ENCODE peak calls at places on chromosomes 4 and X, in seven cellular contexts. R is vagina; A is brain microvascular endothelial cell; E is effector memory CD4-positive, alpha-beta T cell; N is naive thymus-derived CD4-positive, alpha-beta T cell; C is fibroblast of lung; K is GM23338. J is an unnamed sample.

GRCh38 chrX:69503228-69503834 is 795 bp upstream of the NALF2 start:
- DNase-seq in N (no peak), K (peak; percentile 81), E (no peak), R (no peak), C (peak; percentile 12), A (no peak), J (no peak)

GRCh38 chr4:23163649-23164436 is 471.1 kb downstream of the GBA3 start:
- DNase-seq in R (no peak), N (no peak), C (peak; percentile 59), K (peak; percentile 25), A (no peak), E (no peak), J (no peak)

GRCh38 chrX:65589304-65589703 is 54.7 kb upstream of the LAS1L start:
- DNase-seq in N (no peak), A (no peak), C (no peak), E (no peak), K (no peak), R (peak; percentile 49), J (no peak)

GRCh38 chrX:134880866-134881265 is 109.9 kb upstream of the SMIM10 start:
- DNase-seq in E (no peak), K (no peak), N (no peak), C (peak; percentile 30), A (peak; percentile 20), R (no peak), J (no peak)

GRCh38 chr4:81021526-81021944 is 9.0 kb upstream of the BMP3 start:
- DNase-seq in A (no peak), E (no peak), C (no peak), K (no peak), N (no peak), R (no peak), J (no peak)

GRCh38 chr4:172815499-172816175 is 353.0 kb upstream of the GALNT7 start:
- DNase-seq in E (no peak), C (no peak), N (no peak), K (no peak), A (no peak), R (no peak), J (no peak)

GRCh38 chrX:19750028-19750786 is 137.2 kb downstream of the SH3KBP1 start:
- DNase-seq in E (no peak), N (no peak), K (no peak), C (no peak), A (no peak), R (no peak), J (no peak)

GRCh38 chr4:107548211-107548905 is 171.7 kb downstream of the PAPSS1 start:
- DNase-seq in K (peak; percentile 51), C (peak; percentile 23), R (no peak), A (no peak), N (no peak), E (no peak), J (no peak)

GRCh38 chr4:18934197-18934596 is 912.6 kb upstream of the LCORL start:
- DNase-seq in N (no peak), C (peak; percentile 4), K (peak; percentile 31), A (no peak), E (no peak), R (no peak), J (no peak)

GRCh38 chrX:109774706-109775105 is 41.6 kb upstream of the ACSL4 start:
- DNase-seq in N (no peak), A (peak; percentile 71), C (peak; percentile 81), K (peak; percentile 8), E (no peak), R (no peak), J (no peak)

GRCh38 chrX:148649145-148649645 is 148.8 kb downstream of the AFF2 start:
- DNase-seq in E (no peak), R (no peak), N (no peak), K (no peak), A (no peak), C (no peak), J (no peak)

GRCh38 chr4:34309356-34309900 is 1934.9 kb downstream of the ARAP2 start:
- DNase-seq in N (no peak), E (no peak), A (no peak), R (no peak), K (no peak), C (peak; percentile 37), J (no peak)

GRCh38 chr4:139453041-139453370 is 915 bp upstream of the RAB33B start:
- DNase-seq in N (peak; percentile 80), R (no peak), E (peak; percentile 63), K (peak; percentile 83), A (peak; percentile 72), C (no peak), J (no peak)

GRCh38 chr4:158035662-158036195 is 137.1 kb downstream of the GASK1B start:
- DNase-seq in E (no peak), R (no peak), N (no peak), K (no peak), C (no peak), A (no peak), J (no peak)

GRCh38 chrX:39613997-39614679 is 483.6 kb downstream of the BCOR start:
- DNase-seq in A (no peak), N (no peak), E (no peak), R (no peak), C (no peak), K (peak; percentile 76), J (no peak)

GRCh38 chr4:146155152-146155724 is 20.3 kb upstream of the LSM6 start:
- DNase-seq in E (no peak), N (no peak), K (no peak), A (no peak), C (no peak), R (no peak), J (no peak)

GRCh38 chrX:139720136-139720535 is 12.2 kb upstream of the MCF2 start:
- DNase-seq in K (peak; percentile 59), E (no peak), A (peak; percentile 37), N (no peak), R (no peak), C (peak; percentile 7), J (no peak)

DNA sequence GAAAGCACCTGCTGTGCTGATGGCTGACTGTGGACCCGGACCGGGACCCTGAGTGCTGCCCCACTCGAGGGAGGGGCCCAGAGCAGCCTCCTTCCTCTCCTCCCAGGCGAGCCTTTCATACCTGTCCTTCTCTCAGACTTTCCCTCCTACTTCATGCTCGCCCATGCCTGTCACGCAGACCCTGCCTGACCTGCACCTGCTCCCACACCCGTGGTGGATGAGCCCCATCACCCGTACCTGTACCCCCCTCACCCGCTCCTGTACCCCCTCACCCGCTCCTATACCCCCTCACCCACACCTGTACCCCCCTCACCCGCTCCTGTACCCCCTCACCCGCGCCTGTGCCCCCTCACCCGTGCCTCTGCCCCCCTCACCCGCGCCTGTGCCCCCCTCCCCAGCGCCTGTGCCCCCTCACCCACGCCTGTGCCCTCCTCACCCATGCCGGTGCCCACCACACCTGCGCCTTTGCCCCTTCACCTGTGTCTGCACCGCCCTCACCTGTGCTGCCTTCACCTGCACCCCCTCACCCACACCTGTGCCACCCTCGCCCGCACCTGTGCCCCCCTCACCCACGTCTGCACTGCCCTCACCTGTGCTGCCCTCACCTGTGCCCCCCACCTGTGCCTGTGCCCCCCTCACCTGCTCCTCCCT is 5.8 kb downstream of the MAEA start:
- DNase-seq in E (no peak), N (no peak), R (no peak), K (no peak), C (no peak), A (no peak), J (no peak)
- H3K27ac ChIP-seq in E (no peak overlapping the region), N (no peak overlapping the region), R (no peak overlapping the region), K (no peak overlapping the region), C (no peak overlapping the region), A (no peak overlapping the region), J (no peak overlapping the region)

DNA sequence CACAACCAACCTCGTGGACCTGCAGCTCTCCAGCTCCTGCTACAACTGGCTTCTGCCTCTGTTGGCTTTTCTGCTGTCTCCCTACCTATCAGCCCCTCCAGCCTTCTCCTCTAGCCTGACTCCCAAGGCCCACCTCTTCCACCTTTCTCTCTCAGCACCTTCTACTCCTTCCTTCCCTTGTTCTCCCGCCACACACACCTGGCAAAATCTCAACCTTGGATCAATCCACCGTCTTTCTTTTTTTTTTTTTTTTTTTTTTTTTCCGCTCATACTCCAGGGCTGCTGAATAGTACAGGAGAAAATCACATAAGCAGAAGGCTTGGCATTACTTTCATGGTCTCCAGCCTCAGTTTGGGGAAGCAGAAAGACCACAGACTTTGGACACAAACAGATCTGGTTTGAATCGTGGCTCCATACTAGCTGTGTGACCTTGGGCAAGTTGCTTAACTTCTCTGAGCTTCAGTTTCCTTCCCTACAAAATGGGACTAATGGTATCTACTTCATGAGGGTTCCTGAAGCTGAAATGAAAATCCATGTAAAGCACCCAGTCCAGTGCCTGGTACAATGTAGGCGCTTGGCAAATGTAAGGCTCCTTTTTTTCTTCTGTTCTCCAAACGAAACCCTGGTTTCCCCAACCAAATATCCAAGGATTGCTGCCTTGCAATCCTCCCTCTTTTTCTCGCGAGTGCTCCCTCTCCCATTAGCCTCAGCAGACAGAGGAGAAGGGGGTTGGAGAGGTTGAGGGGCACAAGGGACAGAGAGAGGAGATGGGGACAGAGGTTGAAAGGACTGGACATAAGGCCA is 1.7 kb downstream of the FGD1 start:
- DNase-seq in N (no peak), K (no peak), A (no peak), R (no peak), E (no peak), C (peak; percentile 26), J (no peak)
- H3K4me3 ChIP-seq in N (no peak overlapping the region), K (peak overlapping the region; percentile 68), A (peak overlapping the region; percentile 66), R (peak overlapping the region; percentile 48), E (no peak overlapping the region), C (peak overlapping the region; percentile 59), J (peak overlapping the region; percentile 67)

GRCh38 chr4:2256156-2256731 is 5.7 kb downstream of the MXD4 start:
- DNase-seq in K (no peak), C (no peak), A (no peak), N (no peak), E (no peak), R (peak; percentile 83), J (no peak)

GRCh38 chr4:2255501-2256155 is 6.3 kb downstream of the MXD4 start:
- DNase-seq in E (no peak), K (peak; percentile 32), N (no peak), R (peak; percentile 87), A (no peak), C (no peak), J (no peak)

GRCh38 chr4:2258091-2259035 is 3.5 kb downstream of the MXD4 start:
- DNase-seq in N (no peak), E (no peak), A (no peak), K (no peak), R (peak; percentile 86), C (no peak), J (no peak)

GRCh38 chr4:2257361-2258001 is 4.4 kb downstream of the MXD4 start:
- DNase-seq in N (no peak), E (no peak), A (no peak), C (no peak), R (peak; percentile 89), K (no peak), J (no peak)

DNA sequence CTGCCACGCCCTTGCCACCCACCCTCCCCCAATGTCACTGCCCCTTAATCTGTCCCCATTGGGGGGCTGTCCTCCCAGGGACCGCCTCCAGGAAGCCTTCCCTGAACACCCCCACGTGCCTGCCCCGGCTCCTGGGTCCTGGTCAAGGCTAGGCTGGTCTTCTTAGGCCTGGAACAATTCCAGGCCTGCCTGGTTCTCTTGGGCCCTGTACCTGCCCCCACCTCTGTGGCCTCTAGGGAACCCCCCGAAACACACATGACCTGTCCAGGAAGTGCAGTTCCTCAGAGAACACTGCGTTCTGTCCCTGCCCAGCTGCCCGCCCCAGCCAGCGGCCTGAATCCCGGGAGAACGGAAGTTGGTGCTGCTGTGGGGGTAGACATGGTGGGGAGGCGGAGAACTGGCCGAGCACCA is 5.1 kb downstream of the MXD4 start:
- DNase-seq in A (no peak), N (no peak), K (no peak), C (no peak), R (peak; percentile 82), E (no peak), J (no peak)
- H3K36me3 ChIP-seq in A (peaks cover 23% of the 10 kb centered on the region), N (peaks cover 6% of the 10 kb centered on the region), K (no peaks in the 10 kb centered on the region), C (peaks cover 16% of the 10 kb centered on the region), R (peaks cover 20% of the 10 kb centered on the region), E (peaks cover 59% of the 10 kb centered on the region), J (peaks cover 22% of the 10 kb centered on the region)

GRCh38 chr4:151671541-151672059 is 89.2 kb downstream of the GATB start:
- DNase-seq in C (no peak), K (no peak), A (no peak), R (no peak), E (no peak), N (no peak), J (no peak)
- H3K27ac ChIP-seq in C (no peak overlapping the region), K (no peak overlapping the region), A (no peak overlapping the region), R (no peak overlapping the region), E (no peak overlapping the region), N (no peak overlapping the region), J (no peak overlapping the region)